ENCODE peak calls at places on chromosome 17, in four cellular contexts. Y, T, X and V are unnamed samples. For H3K4me1, the result is how much of the 10 kb centered on the place peaks cover.

GRCh38 chr17:42050360-42051012 is at the start of gene C17orf113:
- DNase-seq in Y (peak), T (peak), X (peak), V (peak)

GRCh38 chr17:4852504-4853075 is 19.4 kb downstream of the MINK1 start:
- DNase-seq in T (no peak), Y (no peak), X (peak), V (no peak)

GRCh38 chr17:21345236-21345635 is 30.9 kb upstream of the KCNJ12 start:
- DNase-seq in Y (peak), X (no peak), T (no peak), V (no peak)

GRCh38 chr17:82841921-82842596 is 2.2 kb upstream of the ZNF750 start:
- DNase-seq in X (no peak), Y (no peak), T (no peak), V (no peak)

GRCh38 chr17:2542456-2542855 is 30.8 kb upstream of the METTL16 start:
- DNase-seq in Y (no peak), X (no peak), T (no peak), V (no peak)

GRCh38 chr17:4550534-4551039 is 4.6 kb downstream of the MYBBP1A start:
- DNase-seq in Y (no peak), X (no peak), T (no peak), V (no peak)

GRCh38 chr17:78998311-78999055 is 11.1 kb downstream of the CANT1 start:
- DNase-seq in Y (peak), T (peak), X (no peak), V (no peak)

GRCh38 chr17:73005360-73005759 is 87.1 kb downstream of the SLC39A11 start:
- DNase-seq in Y (no peak), X (no peak), T (no peak), V (no peak)

GRCh38 chr17:18968945-18969887 is 17.3 kb downstream of the SLC5A10 start:
- DNase-seq in T (peak), Y (no peak), X (no peak), V (no peak)

GRCh38 chr17:38507921-38508569 is 79.8 kb downstream of the ARHGAP23 start:
- DNase-seq in T (no peak), X (no peak), Y (no peak), V (no peak)

GRCh38 chr17:72916991-72917390 is 175.5 kb downstream of the SLC39A11 start:
- DNase-seq in T (no peak), Y (no peak), X (no peak), V (no peak)

GRCh38 chr17:6927290-6927844 is 68.5 kb upstream of the ALOX12 start:
- DNase-seq in X (no peak), T (no peak), Y (no peak), V (no peak)

GRCh38 chr17:44384823-44385286 is 4.6 kb downstream of the ITGA2B start:
- DNase-seq in X (peak), Y (no peak), T (no peak), V (no peak)

GRCh38 chr17:65018612-65019290 is 37.8 kb downstream of the GNA13 start:
- DNase-seq in X (peak), Y (no peak), T (no peak), V (peak)

GRCh38 chr17:65020284-65020683 is 36.3 kb downstream of the GNA13 start:
- DNase-seq in T (no peak), Y (no peak), X (no peak), V (peak)

GRCh38 chr17:65013613-65014391 is 42.7 kb downstream of the GNA13 start:
- DNase-seq in Y (no peak), T (no peak), X (no peak), V (peak)

GRCh38 chr17:65017375-65017774 is 39.2 kb downstream of the GNA13 start:
- DNase-seq in X (no peak), T (no peak), Y (no peak), V (no peak)

GRCh38 chr17:65015855-65016254 is 40.7 kb downstream of the GNA13 start:
- DNase-seq in Y (no peak), X (no peak), T (no peak), V (no peak)
- H3K4me1 ChIP-seq in Y (under half), X (under half), T (half or more), V (half or more)

GRCh38 chr17:50218071-50218759 is 16.8 kb upstream of the COL1A1 start:
- DNase-seq in Y (no peak), T (no peak), X (no peak), V (no peak)
- H3K4me1 ChIP-seq in Y (under half), T (half or more), X (under half), V (half or more)

GRCh38 chr17:1509255-1509943 is 7.0 kb downstream of the INPP5K start:
- DNase-seq in T (no peak), Y (no peak), X (no peak), V (no peak)
- H3K4me1 ChIP-seq in T (half or more), Y (under half), X (under half), V (under half)

GRCh38 chr17:29084476-29085148 is 41.7 kb downstream of the PIPOX start:
- DNase-seq in Y (no peak), T (peak), X (no peak), V (no peak)

GRCh38 chr17:29080323-29080722 is 37.4 kb downstream of the PIPOX start:
- DNase-seq in X (no peak), T (no peak), Y (no peak), V (no peak)

GRCh38 chr17:29086628-29087332 is 43.8 kb downstream of the PIPOX start:
- DNase-seq in Y (no peak), T (no peak), X (no peak), V (no peak)

GRCh38 chr17:29089601-29090044 is 46.7 kb downstream of the PIPOX start:
- DNase-seq in Y (no peak), T (no peak), X (no peak), V (no peak)

GRCh38 chr17:29085223-29085622 is 42.3 kb downstream of the PIPOX start:
- DNase-seq in X (no peak), T (no peak), Y (no peak), V (no peak)
- H3K4me1 ChIP-seq in X (under half), T (under half), Y (under half), V (under half)

DNA sequence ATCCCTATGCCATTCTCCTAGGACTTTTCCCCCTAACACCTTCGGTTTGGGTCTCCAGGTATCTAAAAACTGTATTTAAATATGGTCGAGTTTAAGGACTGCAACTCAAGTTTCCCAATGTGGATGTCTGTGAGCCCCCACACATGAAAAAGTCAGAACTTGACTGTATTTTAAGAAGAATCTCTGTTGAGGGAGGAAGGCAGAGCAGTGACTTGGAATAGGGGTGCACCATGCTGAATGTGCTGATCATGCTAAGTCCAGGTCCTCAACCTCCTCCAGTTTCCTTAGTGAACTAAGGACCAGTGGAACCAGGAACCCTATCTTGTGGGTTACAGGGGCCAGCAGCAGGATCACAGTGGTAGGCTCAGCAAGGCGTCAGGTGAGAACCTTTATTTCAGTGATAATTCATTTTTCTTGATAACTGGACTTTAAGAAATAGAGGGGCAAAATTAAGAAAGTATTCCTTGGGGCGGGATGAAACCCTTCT is 19.5 kb downstream of the GRB7 start:
- DNase-seq in Y (no peak), T (no peak), X (no peak), V (no peak)
- H3K4me1 ChIP-seq in Y (under half), T (under half), X (under half), V (half or more)